ENCODE peak calls at places on chromosomes 6 and 20, in nine cellular contexts. P, Z, L, W, I, G, T, H and S are unnamed samples. For H3K4me1, the result is how much of the 10 kb centered on the place peaks cover.

GRCh38 chr6:144349690-144350132 is 64.6 kb downstream of the UTRN start:
- DNase-seq in P (no peak), Z (peak), L (no peak), W (no peak), I (no peak), G (no peak), T (no peak), H (peak), S (no peak)

GRCh38 chr6:84282566-84282965 is 55.1 kb upstream of the CEP162 start:
- DNase-seq in P (no peak), Z (peak), L (peak), W (peak), I (no peak), G (no peak), T (no peak), H (no peak), S (peak)

GRCh38 chr6:33677153-33677660 is 34.3 kb downstream of the UQCC2 start:
- DNase-seq in P (no peak), Z (no peak), L (no peak), W (no peak), I (no peak), G (no peak), T (no peak), H (no peak), S (no peak)

GRCh38 chr6:170524188-170524535 is 28.9 kb downstream of the PSMB1 start:
- DNase-seq in P (no peak), Z (no peak), L (peak), W (no peak), I (no peak), G (no peak), T (no peak), H (no peak), S (no peak)

GRCh38 chr6:116127771-116128493 is 2.0 kb upstream of the COL10A1 start:
- DNase-seq in P (peak), Z (no peak), L (no peak), W (no peak), I (no peak), G (no peak), T (no peak), H (peak), S (no peak)

GRCh38 chr6:1381397-1382330 is 7.7 kb upstream of the FOXF2 start:
- DNase-seq in P (peak), Z (peak), L (peak), W (no peak), I (no peak), G (no peak), T (no peak), H (no peak), S (no peak)

GRCh38 chr6:41921712-41921998 is 356 bp downstream of the BYSL start:
- DNase-seq in P (no peak), Z (no peak), L (no peak), W (no peak), I (no peak), G (no peak), T (no peak), H (no peak), S (no peak)

GRCh38 chr6:158996863-158997262 is 3.1 kb downstream of the RSPH3 start:
- DNase-seq in P (no peak), Z (no peak), L (no peak), W (no peak), I (no peak), G (no peak), T (no peak), H (no peak), S (no peak)

GRCh38 chr6:140017470-140017869 is 643.0 kb upstream of the CITED2 start:
- DNase-seq in P (no peak), Z (no peak), L (no peak), W (no peak), I (no peak), G (no peak), T (no peak), H (no peak), S (no peak)

GRCh38 chr6:44737349-44737748 is 349.8 kb downstream of the CDC5L start:
- DNase-seq in P (no peak), Z (no peak), L (no peak), W (no peak), I (no peak), G (no peak), T (no peak), H (no peak), S (no peak)

GRCh38 chr20:10352934-10353866 is 80.8 kb downstream of the MKKS start:
- DNase-seq in P (no peak), Z (peak), L (no peak), W (no peak), I (no peak), G (no peak), T (no peak), H (peak), S (no peak)

GRCh38 chr6:135117413-135117968 is 62.9 kb upstream of the HBS1L start:
- DNase-seq in P (no peak), Z (no peak), L (no peak), W (no peak), I (no peak), G (no peak), T (no peak), H (no peak), S (no peak)

GRCh38 chr20:40956503-40956902 is 72.1 kb upstream of the TOP1 start:
- DNase-seq in P (no peak), Z (no peak), L (no peak), W (no peak), I (no peak), G (no peak), T (peak), H (no peak), S (no peak)

GRCh38 chr6:7424967-7425807 is 35.6 kb downstream of the RIOK1 start:
- DNase-seq in P (peak), Z (peak), L (peak), W (no peak), I (peak), G (no peak), T (no peak), H (peak), S (no peak)

GRCh38 chr6:3843379-3844096 is 5.6 kb upstream of the FAM50B start:
- DNase-seq in P (no peak), Z (no peak), L (no peak), W (no peak), I (no peak), G (no peak), T (peak), H (no peak), S (no peak)

GRCh38 chr6:161013697-161014096 is 22.1 kb downstream of the MAP3K4 start:
- DNase-seq in P (no peak), Z (no peak), L (no peak), W (no peak), I (no peak), G (no peak), T (no peak), H (no peak), S (no peak)
- H3K4me1 ChIP-seq in P (under half), Z (under half), L (under half), W (under half), I (half or more), G (under half), T (under half), H (under half), S (under half)

DNA sequence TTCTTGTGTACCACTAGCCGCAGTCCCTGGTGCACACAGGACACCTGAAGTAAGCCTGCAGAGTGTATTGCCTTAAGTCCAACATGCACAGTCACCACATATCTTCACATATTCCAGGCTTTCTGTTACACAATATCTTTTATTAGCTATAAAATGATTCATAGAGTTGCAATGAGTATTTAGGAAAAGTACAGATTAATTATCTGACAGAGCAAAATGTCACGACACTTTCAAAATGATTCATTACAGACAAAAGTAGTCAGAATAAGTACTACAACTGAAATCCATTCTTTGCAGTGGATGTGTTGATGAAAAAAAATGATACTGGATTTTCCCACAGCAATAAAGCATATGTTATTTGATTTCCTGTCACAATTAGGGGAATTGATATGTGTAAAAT is 199.5 kb upstream of the ASCC3 start:
- DNase-seq in P (no peak), Z (no peak), L (no peak), W (no peak), I (no peak), G (no peak), T (no peak), H (no peak), S (no peak)
- TF ChIP-seq CTCF in P (no peak), Z (no peak), L (no peak), W (no peak), I (no peak), G (no peak), T (no peak), H (no peak), S (no peak)

DNA sequence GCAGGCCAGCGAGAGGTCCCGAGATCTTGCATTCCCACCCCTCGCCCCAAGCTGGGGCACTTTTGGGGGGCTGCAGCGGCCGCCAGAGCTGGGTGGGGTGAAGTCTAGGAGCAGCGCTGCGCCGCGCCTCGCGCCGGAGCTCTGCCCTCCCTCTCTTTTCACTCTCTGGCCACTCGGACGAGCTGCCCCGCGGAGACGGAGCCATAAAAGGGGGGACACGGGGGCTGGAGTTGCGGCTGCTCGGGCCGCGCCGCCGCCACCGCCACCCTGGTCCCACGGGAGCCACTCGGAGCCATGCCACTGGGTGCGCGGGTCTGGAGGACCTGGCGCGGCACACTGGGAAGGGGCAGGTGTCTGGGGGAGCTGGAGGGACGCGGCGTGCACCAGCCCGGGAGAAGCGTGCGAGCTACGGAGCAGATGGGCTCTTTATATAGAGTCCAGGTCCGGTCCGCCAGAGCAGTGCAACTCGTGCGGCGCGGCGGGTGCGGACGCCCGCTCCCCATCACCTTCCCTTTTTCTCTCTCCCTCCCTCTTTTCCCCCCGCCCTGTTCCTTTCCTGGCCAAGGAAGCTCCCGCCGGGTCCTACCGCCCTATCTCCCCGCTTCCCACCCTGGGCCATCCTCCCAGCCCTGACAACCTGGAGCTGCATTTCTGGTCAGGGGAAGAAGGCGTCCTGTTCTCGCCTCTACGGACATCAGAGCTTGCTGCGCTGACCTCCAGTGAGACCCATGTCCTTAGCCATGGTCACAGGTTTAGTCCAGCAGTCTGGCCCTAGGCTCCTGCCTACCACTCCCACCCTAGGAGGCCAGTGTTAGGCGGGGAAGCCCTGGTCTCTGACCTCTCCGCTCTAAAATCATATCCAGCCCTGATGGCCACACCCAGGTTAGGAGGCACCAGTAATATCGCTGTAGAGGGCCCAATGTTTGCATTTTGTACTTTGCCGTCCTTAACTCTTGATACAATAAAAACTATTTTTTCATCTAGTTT is 883 bp upstream of the HTR1B start:
- DNase-seq in P (peak), Z (peak), L (no peak), W (peak), I (no peak), G (peak), T (no peak), H (no peak), S (no peak)
- H3K4me3 ChIP-seq in P (peak), Z (peak), L (peak), W (peak), I (peak), G (no peak), T (peak), H (no peak), S (peak)

DNA sequence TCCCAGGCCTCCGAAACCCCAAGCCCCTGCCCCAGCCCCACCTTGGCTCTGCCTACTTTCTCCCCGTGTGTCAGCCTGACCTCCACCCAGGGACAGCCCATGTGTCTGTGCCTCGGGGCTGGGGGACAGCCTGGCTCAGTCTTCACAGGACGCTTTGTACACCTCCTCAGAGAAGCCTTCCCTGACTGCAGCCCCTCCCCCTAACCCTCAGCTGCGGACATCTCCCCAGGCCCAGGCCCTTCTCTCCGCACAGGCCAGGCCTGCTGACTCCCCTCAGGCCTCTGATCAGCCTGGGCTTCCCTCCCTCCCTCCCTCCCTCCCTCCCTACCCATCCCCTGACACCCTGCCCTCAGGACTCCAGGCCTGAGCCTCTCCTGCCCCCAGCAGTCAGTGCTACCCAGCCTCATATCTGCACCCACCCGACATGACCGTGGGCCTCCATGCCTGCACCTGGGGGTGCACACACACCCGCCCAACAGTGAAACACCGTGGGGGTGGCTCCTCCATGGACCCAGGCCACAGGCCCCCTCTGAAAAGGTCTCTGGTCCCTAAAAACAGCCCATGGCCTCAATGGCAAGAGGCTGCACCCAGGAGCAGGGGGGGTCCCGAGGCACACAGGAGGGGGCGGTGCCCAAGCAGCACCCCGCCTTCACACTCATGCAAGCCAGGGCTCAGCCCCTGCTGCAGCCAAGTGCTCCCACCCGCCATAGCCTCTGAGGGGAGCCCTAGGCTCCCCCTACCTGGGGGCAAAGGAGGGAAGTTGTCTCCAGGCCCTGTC is 12.9 kb downstream of the LAMA5 start:
- DNase-seq in P (no peak), Z (no peak), L (peak), W (no peak), I (no peak), G (peak), T (no peak), H (no peak), S (no peak)
- H3K4me1 ChIP-seq in P (under half), Z (under half), L (half or more), W (half or more), I (half or more), G (under half), T (half or more), H (half or more), S (half or more)

GRCh38 chr20:25497586-25498279 is 87.6 kb downstream of the NINL start:
- DNase-seq in P (no peak), Z (no peak), L (no peak), W (no peak), I (no peak), G (no peak), T (no peak), H (no peak), S (no peak)

GRCh38 chr20:25499031-25499430 is 86.3 kb downstream of the NINL start:
- DNase-seq in P (no peak), Z (no peak), L (no peak), W (no peak), I (no peak), G (no peak), T (no peak), H (no peak), S (no peak)

GRCh38 chr20:25498280-25498606 is 87.1 kb downstream of the NINL start:
- DNase-seq in P (no peak), Z (no peak), L (no peak), W (no peak), I (no peak), G (no peak), T (no peak), H (no peak), S (no peak)

GRCh38 chr20:25500880-25501351 is 84.4 kb downstream of the NINL start:
- DNase-seq in P (no peak), Z (no peak), L (no peak), W (no peak), I (no peak), G (no peak), T (no peak), H (no peak), S (peak)

DNA sequence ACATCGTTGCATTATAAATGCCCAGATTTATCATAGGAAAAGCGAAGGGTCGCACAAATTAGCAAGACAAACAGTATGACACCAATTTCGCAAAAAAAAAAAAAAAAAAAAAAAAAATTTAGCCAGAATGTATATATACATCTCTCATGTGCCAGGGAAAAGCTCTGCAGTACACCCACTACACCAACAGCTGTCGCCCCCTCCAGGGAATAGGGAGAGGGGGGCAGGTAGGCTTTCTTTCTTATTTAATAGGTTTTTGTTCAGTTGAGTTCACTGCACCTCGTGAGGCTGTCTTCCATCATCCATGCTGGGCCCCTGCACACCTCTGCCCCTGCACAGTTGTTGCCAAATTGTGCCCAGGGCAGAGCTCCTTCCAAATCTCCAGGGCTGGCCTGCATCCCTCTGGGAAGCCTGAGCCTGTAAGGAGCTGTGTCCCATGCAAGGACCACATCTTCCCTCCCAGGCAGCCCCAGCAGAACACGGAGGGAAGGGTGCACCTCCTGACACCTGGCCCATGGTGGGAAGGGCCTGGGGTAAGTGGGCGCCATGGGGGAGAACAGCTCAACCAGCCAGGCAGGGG is 85.4 kb downstream of the NINL start:
- DNase-seq in P (no peak), Z (no peak), L (no peak), W (no peak), I (no peak), G (no peak), T (no peak), H (no peak), S (no peak)
- TF ChIP-seq CTCF in P (no peak), Z (no peak), L (no peak), W (no peak), I (no peak), G (no peak), T (no peak), H (no peak), S (no peak)

GRCh38 chr6:156782691-156783320 is 5.6 kb downstream of the ARID1B start:
- DNase-seq in P (no peak), Z (peak), L (no peak), W (no peak), I (no peak), G (no peak), T (no peak), H (no peak), S (no peak)
- H3K4me3 ChIP-seq in P (peak), Z (no peak), L (peak), W (peak), I (peak), G (peak), T (peak), H (peak), S (peak)